ENCODE peak calls at places on chromosomes 2 and 18, in six cellular contexts. Z is adrenal gland, L is GM19239, T is AG08396, S is NCI-H69, B is IMR-90. I is an unnamed sample.

GRCh38 chr18:80046011-80046410 is 11.8 kb downstream of the RBFA start:
- DNase-seq in S (no peak), L (no peak), T (no peak), Z (no peak), B (no peak), I (no peak)

GRCh38 chr18:23563377-23564043 is 22.8 kb downstream of the NPC1 start:
- DNase-seq in L (no peak), T (no peak), S (no peak), B (peak), Z (no peak), I (no peak)

GRCh38 chr18:26133652-26134051 is at the start of gene PSMA8:
- DNase-seq in T (no peak), B (no peak), S (no peak), Z (peak), L (no peak), I (peak)

GRCh38 chr18:31661965-31662364 is 22.4 kb downstream of the B4GALT6 start:
- DNase-seq in B (peak), L (no peak), S (no peak), Z (no peak), T (no peak), I (no peak)

GRCh38 chr2:211367711-211368110 is 811.3 kb downstream of the CPS1 start:
- DNase-seq in B (no peak), L (no peak), Z (no peak), S (peak), T (no peak), I (no peak)

GRCh38 chr2:13884271-13884976 is 748.1 kb upstream of the LRATD1 start:
- DNase-seq in B (no peak), S (no peak), L (no peak), T (no peak), Z (no peak), I (no peak)

GRCh38 chr2:224183086-224183485 is 144.0 kb upstream of the SERPINE2 start:
- DNase-seq in S (no peak), Z (no peak), L (no peak), T (no peak), B (peak), I (no peak)

GRCh38 chr18:76943542-76944339 is 121.4 kb downstream of the ZNF236 start:
- DNase-seq in L (no peak), B (peak), T (peak), Z (no peak), S (peak), I (no peak)

GRCh38 chr2:120111193-120111592 is 98.3 kb downstream of the EPB41L5 start:
- DNase-seq in Z (no peak), B (no peak), T (no peak), S (no peak), L (no peak), I (no peak)

GRCh38 chr2:110852541-110853263 is 120.3 kb downstream of the ACOXL start:
- DNase-seq in T (no peak), B (no peak), Z (no peak), S (no peak), L (no peak), I (no peak)

GRCh38 chr2:133266926-133267590 is 301.2 kb downstream of the NCKAP5 start:
- DNase-seq in L (no peak), S (peak), Z (no peak), B (no peak), T (peak), I (no peak)

GRCh38 chr2:233037078-233037477 is 4.6 kb downstream of the NEU2 start:
- DNase-seq in T (no peak), S (no peak), Z (no peak), L (no peak), B (peak), I (no peak)

GRCh38 chr2:207530160-207531023 is 630 bp downstream of the CREB1 start:
- DNase-seq in Z (peak), B (no peak), T (no peak), S (peak), L (peak), I (peak)

GRCh38 chr2:37588316-37588777 is 83.1 kb downstream of the CDC42EP3 start:
- DNase-seq in T (no peak), Z (no peak), S (peak), B (peak), L (no peak), I (no peak)

GRCh38 chr2:232976666-232977437 is 36.2 kb downstream of the NGEF start:
- DNase-seq in B (no peak), T (no peak), L (no peak), Z (no peak), S (no peak), I (no peak)

GRCh38 chr2:130819915-130820861 is 16.5 kb upstream of the ARHGEF4 start:
- DNase-seq in B (no peak), S (peak), L (no peak), Z (no peak), T (no peak), I (no peak)

GRCh38 chr2:72883356-72883962 is 3.7 kb upstream of the SPR start:
- DNase-seq in Z (peak), B (peak), L (no peak), T (peak), S (no peak), I (no peak)

I was measured in activated B cell treated with CpG ODN at 0.5 μM for 24 hours.